ENCODE peak calls at places on chromosomes 2 and 18, in five cellular contexts. Y is colonic mucosa, P is neural progenitor cell, B is spleen, H is kidney. C is an unnamed sample.

GRCh38 chr2:142989276-142990204 is 112.1 kb downstream of the KYNU start:
- DNase-seq in H (no peak), P (peak), Y (no peak), B (no peak), C (no peak)

GRCh38 chr2:230866704-230867561 is 2.2 kb downstream of the ITM2C start:
- DNase-seq in H (no peak), P (peak), Y (peak), B (peak), C (peak)

GRCh38 chr2:2577366-2577765 is 246.3 kb upstream of the MYT1L start:
- DNase-seq in B (peak), P (no peak), Y (no peak), H (no peak), C (peak)

GRCh38 chr2:67528320-67528719 is 131.2 kb downstream of the ETAA1 start:
- DNase-seq in P (no peak), B (no peak), H (no peak), Y (no peak), C (no peak)

GRCh38 chr18:27750014-27750413 is 426.9 kb downstream of the CDH2 start:
- DNase-seq in Y (peak), P (peak), H (no peak), B (no peak), C (no peak)

GRCh38 chr2:64488050-64488974 is 34.4 kb downstream of the LGALSL start:
- DNase-seq in B (peak), Y (peak), P (peak), H (no peak), C (no peak)

GRCh38 chr2:151661625-151662024 is 72.7 kb downstream of the NEB start:
- DNase-seq in P (no peak), Y (no peak), B (no peak), H (no peak), C (no peak)

GRCh38 chr2:46390036-46390435 is 89.3 kb upstream of the TMEM247 start:
- DNase-seq in H (no peak), Y (no peak), P (no peak), B (no peak), C (no peak)

GRCh38 chr2:240926516-240927389 is 20.6 kb downstream of the CROCC2 start:
- DNase-seq in P (no peak), H (peak), B (peak), Y (peak), C (no peak)

GRCh38 chr2:234986866-234987720 is 35.3 kb downstream of the SH3BP4 start:
- DNase-seq in B (no peak), Y (no peak), P (no peak), H (peak), C (no peak)
- H3K27ac ChIP-seq in B (no peak), Y (no peak), P (no peak), H (no peak), C (no peak)

GRCh38 chr2:71614976-71615768 is 161.8 kb downstream of the DYSF start:
- DNase-seq in H (peak), Y (peak), P (no peak), B (no peak), C (peak)
- H3K27ac ChIP-seq in H (no peak), Y (no peak), P (no peak), B (peak), C (peak)

GRCh38 chr2:3605013-3605961 is 10.4 kb downstream of the COLEC11 start:
- DNase-seq in B (peak), H (peak), Y (peak), P (no peak), C (no peak)

GRCh38 chr2:3604207-3604877 is 9.4 kb downstream of the COLEC11 start:
- DNase-seq in Y (peak), B (peak), H (peak), P (no peak), C (no peak)

GRCh38 chr2:3602553-3603339 is 7.8 kb downstream of the COLEC11 start:
- DNase-seq in H (peak), P (no peak), Y (no peak), B (peak), C (no peak)

GRCh38 chr2:3601561-3602271 is 6.8 kb downstream of the COLEC11 start:
- DNase-seq in H (no peak), Y (no peak), B (no peak), P (peak), C (no peak)

GRCh38 chr2:3603536-3604206 is 8.8 kb downstream of the COLEC11 start:
- DNase-seq in P (no peak), H (peak), B (peak), Y (no peak), C (no peak)
- H3K27ac ChIP-seq in P (no peak), H (no peak), B (no peak), Y (no peak), C (no peak)

GRCh38 chr2:39403311-39403710 is 33.8 kb downstream of the MAP4K3 start:
- DNase-seq in H (no peak), P (no peak), Y (no peak), B (no peak), C (no peak)
- H3K27ac ChIP-seq in H (no peak), P (no peak), Y (no peak), B (peak), C (no peak)

DNA sequence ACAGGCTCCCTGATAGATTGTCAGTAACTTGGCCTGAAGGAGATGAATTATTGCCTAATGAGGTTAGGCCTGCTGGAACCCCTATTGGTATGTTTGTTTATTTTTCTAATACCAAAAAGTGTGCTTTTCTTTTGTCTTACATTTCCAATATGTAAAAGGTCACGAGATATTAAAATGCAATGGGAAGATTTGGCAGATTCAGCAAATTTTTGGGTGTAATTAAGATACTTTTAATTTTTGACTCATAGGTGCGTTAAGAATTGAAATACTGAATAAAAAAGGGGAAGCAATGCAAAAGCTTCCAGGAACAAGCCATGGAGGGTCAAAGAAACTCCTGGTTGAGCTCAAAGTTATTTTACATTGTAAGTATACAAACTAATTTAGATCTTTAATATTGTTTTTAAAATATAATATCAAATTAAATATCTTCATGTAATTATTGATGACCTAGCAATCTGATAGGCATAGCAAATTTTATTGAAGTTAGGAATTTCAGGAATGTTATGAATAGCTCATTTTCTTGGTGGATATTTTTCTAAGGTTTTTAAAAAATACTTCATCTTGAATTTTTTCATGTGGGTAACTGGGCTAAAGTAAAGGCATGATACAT is 52.1 kb downstream of the SMCHD1 start:
- DNase-seq in B (no peak), P (no peak), Y (no peak), H (no peak), C (no peak)
- H3K27ac ChIP-seq in B (no peak), P (no peak), Y (no peak), H (no peak), C (no peak)

GRCh38 chr2:36355157-36355889 is at the start of gene CRIM1:
- DNase-seq in H (peak), P (peak), Y (peak), B (peak), C (peak)
- H3K27ac ChIP-seq in H (peak), P (peak), Y (peak), B (peak), C (peak)

C was measured in caudate nucleus.